ENCODE peak calls at places on chromosomes 5 and 9, in five cellular contexts. B is upper lobe of left lung, E is transverse colon, K is fibroblast of the aortic adventitia, P is PC-9. X is an unnamed sample.

GRCh38 chr9:133201424-133202144 is 7.5 kb downstream of the OBP2B start:
- DNase-seq in B (no peak), E (no peak), K (no peak), P (no peak), X (no peak)

GRCh38 chr9:96553070-96553469 is 66.6 kb downstream of the CDC14B start:
- DNase-seq in B (no peak), E (no peak), K (peak), P (no peak), X (no peak)

GRCh38 chr9:117783828-117784227 is 79.6 kb downstream of the TLR4 start:
- DNase-seq in B (no peak), E (peak), K (no peak), P (no peak), X (no peak)

GRCh38 chr9:94014845-94015244 is 59.7 kb upstream of the BARX1 start:
- DNase-seq in B (no peak), E (no peak), K (no peak), P (no peak), X (no peak)

GRCh38 chr5:16934123-16934522 is 2.0 kb downstream of the MYO10 start:
- DNase-seq in B (no peak), E (peak), K (peak), P (peak), X (peak)

GRCh38 chr5:176611435-176611834 is 1.5 kb upstream of the GPRIN1 start:
- DNase-seq in B (no peak), E (peak), K (peak), P (peak), X (no peak)

GRCh38 chr9:133742849-133743444 is 4.8 kb upstream of the SARDH start:
- DNase-seq in B (no peak), E (peak), K (peak), P (peak), X (peak)

GRCh38 chr9:4665357-4665756 is 923 bp downstream of the SPATA6L start:
- DNase-seq in B (no peak), E (no peak), K (peak), P (no peak), X (no peak)

GRCh38 chr5:146681586-146681945 is 165.6 kb upstream of the GPR151 start:
- DNase-seq in B (no peak), E (no peak), K (no peak), P (no peak), X (no peak)

GRCh38 chr9:81822967-81823366 is 105.3 kb upstream of the SPATA31D4 start:
- DNase-seq in B (no peak), E (no peak), K (no peak), P (no peak), X (no peak)

GRCh38 chr9:76576344-76576743 is 117.4 kb downstream of the GCNT1 start:
- DNase-seq in B (no peak), E (peak), K (peak), P (no peak), X (no peak)

GRCh38 chr9:94610181-94610591 is 16.6 kb upstream of the FBP2 start:
- DNase-seq in B (no peak), E (no peak), K (no peak), P (no peak), X (no peak)

GRCh38 chr9:18335825-18336224 is 138.1 kb upstream of the ADAMTSL1 start:
- DNase-seq in B (no peak), E (no peak), K (no peak), P (no peak), X (no peak)

GRCh38 chr9:87857141-87857947 is 25.3 kb upstream of the SPATA31E1 start:
- DNase-seq in B (peak), E (no peak), K (no peak), P (no peak), X (no peak)

GRCh38 chr5:126007841-126008240 is 415.4 kb upstream of the GRAMD2B start:
- DNase-seq in B (no peak), E (no peak), K (peak), P (no peak), X (no peak)

GRCh38 chr5:77133061-77133758 is 46.1 kb upstream of the ZBED3 start:
- DNase-seq in B (no peak), E (peak), K (peak), P (peak), X (peak)

GRCh38 chr5:14469485-14470377 is 111.9 kb upstream of the OTULINL start:
- DNase-seq in B (no peak), E (no peak), K (no peak), P (no peak), X (no peak)

GRCh38 chr9:134971196-134971595 is 53.5 kb upstream of the FCN1 start:
- DNase-seq in B (no peak), E (no peak), K (no peak), P (no peak), X (no peak)

GRCh38 chr9:133048595-133048994 is 13.2 kb upstream of the CEL start:
- DNase-seq in B (no peak), E (peak), K (no peak), P (peak), X (no peak)

GRCh38 chr5:172795401-172795977 is 24.5 kb upstream of the DUSP1 start:
- DNase-seq in B (peak), E (peak), K (peak), P (no peak), X (no peak)

GRCh38 chr5:103511554-103511885 is 51.1 kb downstream of the NUDT12 start:
- DNase-seq in B (no peak), E (no peak), K (no peak), P (no peak), X (no peak)

GRCh38 chr9:114174876-114175771 is 19.8 kb downstream of the COL27A1 start:
- DNase-seq in B (peak), E (peak), K (no peak), P (no peak), X (no peak)

GRCh38 chr5:135810188-135810943 is 24.1 kb upstream of the SLC25A48 start:
- DNase-seq in B (no peak), E (no peak), K (no peak), P (no peak), X (no peak)

GRCh38 chr5:113450366-113451328 is 15.9 kb upstream of the TSSK1B start:
- DNase-seq in B (no peak), E (no peak), K (peak), P (peak), X (no peak)
- TF ChIP-seq CTCF in B (no peak), E (no peak), K (no peak), P (no peak), X (no peak)

DNA sequence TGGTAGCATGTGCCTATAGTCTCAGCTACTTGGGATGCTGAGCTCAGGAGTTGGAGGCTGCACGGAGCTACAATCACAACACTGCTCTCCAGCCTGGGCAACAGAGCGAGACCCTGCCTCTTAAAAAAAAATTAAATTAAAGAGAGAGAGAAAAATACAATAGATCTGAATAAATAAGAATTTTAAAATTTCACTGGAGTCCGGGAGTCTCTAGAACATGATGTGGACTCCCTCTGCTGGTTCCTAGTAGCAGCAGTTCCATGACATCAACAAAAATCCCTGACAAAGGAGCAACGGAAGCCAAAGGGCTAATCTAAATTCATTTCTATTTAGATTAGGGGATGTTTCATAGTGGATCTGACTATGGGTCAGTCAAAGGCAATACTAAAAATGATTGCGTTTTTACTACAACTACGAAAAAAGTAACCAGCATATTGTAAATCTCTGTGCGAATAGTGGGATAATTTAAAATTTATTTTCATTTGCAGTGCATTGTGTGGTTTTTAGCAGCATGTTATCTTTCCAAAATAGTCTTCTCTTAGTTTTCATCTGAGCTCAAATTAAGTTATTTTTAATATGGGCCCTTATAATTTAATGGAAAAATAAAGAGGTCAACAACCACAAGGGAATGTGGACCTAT is 6.7 kb downstream of the INIP start:
- DNase-seq in B (no peak), E (no peak), K (peak), P (peak), X (no peak)
- TF ChIP-seq CTCF in B (no peak), E (no peak), K (peak), P (peak), X (peak)

GRCh38 chr9:108761530-108762347 is 94.0 kb downstream of the ACTL7B start:
- DNase-seq in B (no peak), E (peak), K (peak), P (peak), X (peak)
- TF ChIP-seq CTCF in B (peak), E (peak), K (peak), P (peak), X (peak)

GRCh38 chr5:180100621-180101450 is 29.3 kb upstream of the RNF130 start:
- DNase-seq in B (peak), E (no peak), K (no peak), P (no peak), X (no peak)

GRCh38 chr5:180101451-180102105 is 30.0 kb upstream of the RNF130 start:
- DNase-seq in B (no peak), E (no peak), K (no peak), P (no peak), X (no peak)

GRCh38 chr5:180104131-180104530 is 32.6 kb upstream of the RNF130 start:
- DNase-seq in B (no peak), E (no peak), K (no peak), P (no peak), X (no peak)

GRCh38 chr5:180103487-180103886 is 31.9 kb upstream of the RNF130 start:
- DNase-seq in B (no peak), E (no peak), K (no peak), P (no peak), X (no peak)

GRCh38 chr5:180102636-180103035 is 31.1 kb upstream of the RNF130 start:
- DNase-seq in B (no peak), E (no peak), K (no peak), P (no peak), X (no peak)
- TF ChIP-seq CTCF in B (no peak), E (no peak), K (no peak), P (no peak), X (no peak)

GRCh38 chr9:136847827-136848392 is 1.3 kb upstream of the PHPT1 start:
- DNase-seq in B (peak), E (peak), K (peak), P (peak), X (no peak)
- TF ChIP-seq CTCF in B (no peak), E (no peak), K (no peak), P (no peak), X (no peak)

DNA sequence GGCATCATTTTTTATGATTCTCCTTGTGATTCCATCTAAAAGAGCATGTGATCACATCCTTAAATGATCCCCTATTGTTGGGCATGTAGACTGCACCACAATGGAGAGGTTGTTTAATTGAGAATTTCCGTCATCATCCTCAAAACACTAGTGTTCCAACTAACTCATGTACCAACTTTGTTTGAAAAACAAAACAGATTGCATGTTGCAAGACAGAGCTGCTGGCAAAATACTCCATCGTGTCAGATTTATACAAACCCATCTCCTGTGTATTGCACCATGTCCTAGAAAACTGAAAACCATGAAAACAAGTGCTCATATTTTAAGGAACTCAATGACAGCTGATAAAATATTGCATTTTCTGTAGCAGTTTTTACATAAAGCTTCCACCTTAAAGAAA is 603.1 kb upstream of the WWC1 start:
- DNase-seq in B (no peak), E (no peak), K (peak), P (no peak), X (no peak)
- TF ChIP-seq CTCF in B (no peak), E (no peak), K (no peak), P (no peak), X (no peak)

DNA sequence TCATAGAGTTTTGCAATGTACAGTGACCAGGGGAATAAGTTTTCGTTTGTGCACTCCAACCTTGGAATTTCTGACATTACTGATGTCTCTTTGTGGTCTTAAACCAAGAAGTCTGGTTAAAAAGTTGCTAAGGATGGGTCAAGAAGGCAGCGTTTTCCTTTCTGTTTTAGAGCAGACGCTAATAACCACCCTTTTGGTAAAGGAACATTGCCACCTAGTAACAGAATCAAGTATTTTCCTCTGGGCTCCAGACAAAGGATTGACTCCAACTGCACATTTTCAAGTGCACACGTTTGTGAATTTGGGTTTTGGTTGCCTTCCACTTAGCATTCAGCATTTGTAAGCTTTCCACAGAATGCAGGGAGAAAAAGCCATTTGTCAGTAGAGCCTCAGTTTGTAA is 22.2 kb upstream of the CEP78 start:
- DNase-seq in B (no peak), E (no peak), K (peak), P (no peak), X (no peak)
- TF ChIP-seq CTCF in B (peak), E (no peak), K (peak), P (no peak), X (peak)

DNA sequence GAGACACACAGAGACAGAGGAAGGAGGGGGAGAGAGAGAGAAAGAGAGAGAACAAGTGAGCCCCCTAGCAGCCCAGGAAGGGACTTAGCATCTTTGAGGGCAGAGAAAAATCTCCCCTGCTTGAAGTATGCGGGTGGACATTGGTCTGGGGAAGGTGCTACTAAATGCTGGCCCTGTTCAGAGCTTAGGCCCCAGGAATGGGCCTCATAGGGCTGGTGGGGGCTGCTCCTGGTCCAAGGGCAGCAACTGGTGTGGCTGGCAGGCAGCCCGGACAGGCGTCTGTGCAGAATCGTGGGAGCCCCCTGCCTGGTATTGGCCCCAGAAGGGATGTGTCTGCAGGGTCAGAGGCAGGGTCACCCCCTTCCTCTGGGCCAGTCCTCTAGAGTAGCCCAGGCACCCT is 47.8 kb upstream of the SUSD3 start:
- DNase-seq in B (no peak), E (no peak), K (no peak), P (no peak), X (no peak)
- TF ChIP-seq CTCF in B (no peak), E (no peak), K (no peak), P (no peak), X (no peak)

GRCh38 chr9:35452481-35452880 is 37.4 kb upstream of the RUSC2 start:
- DNase-seq in B (no peak), E (no peak), K (peak), P (no peak), X (no peak)
- TF ChIP-seq CTCF in B (no peak), E (no peak), K (peak), P (no peak), X (peak)

GRCh38 chr9:22307013-22307711 is 139.5 kb upstream of the DMRTA1 start:
- DNase-seq in B (no peak), E (no peak), K (peak), P (peak), X (no peak)
- TF ChIP-seq CTCF in B (peak), E (peak), K (peak), P (peak), X (no peak)